ENCODE peak calls at places on chromosomes 3 and 15, in four cellular contexts. T, C, F and S are unnamed samples.

GRCh38 chr3:65438096-65438495 is 600.6 kb downstream of the MAGI1 start:
- DNase-seq in C (no peak), F (no peak), T (no peak), S (no peak)

GRCh38 chr3:66402596-66403267 is 98.1 kb downstream of the LRIG1 start:
- DNase-seq in T (no peak), C (no peak), F (no peak), S (no peak)

GRCh38 chr15:59562787-59563186 is 48.8 kb upstream of the GCNT3 start:
- DNase-seq in T (no peak), C (no peak), F (no peak), S (no peak)

GRCh38 chr3:4882548-4882947 is 96.7 kb upstream of the BHLHE40 start:
- DNase-seq in C (no peak), F (no peak), T (no peak), S (no peak)

GRCh38 chr3:165895919-165896318 is 58.7 kb upstream of the BCHE start:
- DNase-seq in F (no peak), T (peak), C (no peak), S (no peak)

GRCh38 chr3:17979248-17979647 is 236.8 kb upstream of the TBC1D5 start:
- DNase-seq in T (no peak), C (no peak), F (no peak), S (no peak)

GRCh38 chr3:14507345-14507741 is 32.8 kb downstream of the GRIP2 start:
- DNase-seq in F (no peak), C (no peak), T (no peak), S (no peak)

GRCh38 chr15:77739591-77740378 is 107.1 kb upstream of the LINGO1 start:
- DNase-seq in C (no peak), T (peak), F (no peak), S (no peak)

GRCh38 chr3:31908391-31909097 is 72.5 kb downstream of the OSBPL10 start:
- DNase-seq in T (no peak), C (no peak), F (no peak), S (no peak)

GRCh38 chr15:29934251-29934650 is 112.0 kb upstream of the TJP1 start:
- DNase-seq in C (no peak), F (no peak), T (no peak), S (no peak)

GRCh38 chr15:73601449-73602425 is 31.5 kb downstream of the NPTN start:
- DNase-seq in F (no peak), C (no peak), T (no peak), S (no peak)